ENCODE peak calls at places on chromosome 14, in seven cellular contexts. F is AG09319, U is fibroblast of gingiva, J is H7, R is neural crest cell, P is DMS 273 treated with DMSO at 0.1 percent for 48 hours, T is HT1080. V is an unnamed sample.

GRCh38 chr14:59918824-59919581 is 941 bp upstream of the LRRC9 start:
- DNase-seq in F (peak), U (peak), J (peak), R (no peak), P (peak), T (no peak), V (no peak)

GRCh38 chr14:26427059-26427458 is 170.8 kb downstream of the NOVA1 start:
- DNase-seq in F (no peak), U (peak), J (no peak), R (no peak), P (no peak), T (peak), V (no peak)

GRCh38 chr14:95431199-95432145 is 85.0 kb downstream of the SYNE3 start:
- DNase-seq in F (no peak), U (peak), J (peak), R (peak), P (no peak), T (peak), V (no peak)

GRCh38 chr14:98903371-98903770 is 368.6 kb downstream of the BCL11B start:
- DNase-seq in F (no peak), U (no peak), J (no peak), R (no peak), P (no peak), T (no peak), V (no peak)

GRCh38 chr14:34678735-34679134 is 35.7 kb downstream of the CFL2 start:
- DNase-seq in F (no peak), U (no peak), J (no peak), R (no peak), P (no peak), T (no peak), V (no peak)

GRCh38 chr14:64147126-64147790 is 146.9 kb downstream of the ESR2 start:
- DNase-seq in F (no peak), U (no peak), J (no peak), R (no peak), P (no peak), T (peak), V (no peak)

GRCh38 chr14:75981426-75981825 is 369 bp downstream of the TGFB3 start:
- DNase-seq in F (no peak), U (no peak), J (peak), R (no peak), P (no peak), T (no peak), V (no peak)

GRCh38 chr14:77880056-77880455 is 80.1 kb downstream of the ADCK1 start:
- DNase-seq in F (no peak), U (no peak), J (no peak), R (no peak), P (no peak), T (no peak), V (no peak)

GRCh38 chr14:74459289-74459946 is 33.4 kb upstream of the SYNDIG1L start:
- DNase-seq in F (peak), U (peak), J (peak), R (peak), P (no peak), T (peak), V (no peak)

GRCh38 chr14:101313268-101313667 is 248.0 kb upstream of the DIO3 start:
- DNase-seq in F (no peak), U (no peak), J (peak), R (no peak), P (no peak), T (no peak), V (no peak)

GRCh38 chr14:23865502-23865901 is 88.1 kb upstream of the DHRS4 start:
- DNase-seq in F (no peak), U (no peak), J (no peak), R (no peak), P (no peak), T (no peak), V (no peak)

GRCh38 chr14:97946291-97946690 is 1149.1 kb downstream of the VRK1 start:
- DNase-seq in F (no peak), U (no peak), J (peak), R (no peak), P (no peak), T (no peak), V (no peak)

GRCh38 chr14:101639257-101639833 is 78.0 kb downstream of the DIO3 start:
- DNase-seq in F (no peak), U (no peak), J (no peak), R (no peak), P (no peak), T (no peak), V (no peak)

GRCh38 chr14:36973806-36974442 is 198.5 kb downstream of the SLC25A21 start:
- DNase-seq in F (peak), U (peak), J (no peak), R (no peak), P (no peak), T (peak), V (no peak)

GRCh38 chr14:64910847-64911495 is 3.3 kb upstream of the CHURC1 start:
- DNase-seq in F (no peak), U (peak), J (peak), R (no peak), P (no peak), T (peak), V (no peak)

GRCh38 chr14:33475623-33476022 is 475.3 kb downstream of the EGLN3 start:
- DNase-seq in F (no peak), U (no peak), J (peak), R (peak), P (no peak), T (peak), V (no peak)

GRCh38 chr14:85532981-85533820 is 3.3 kb downstream of the FLRT2 start:
- DNase-seq in F (peak), U (peak), J (peak), R (peak), P (no peak), T (peak), V (peak)

V was measured in Right ventricle myocardium inferior.